ENCODE peak calls at places on chromosome 13, in six cellular contexts. F is H1, Q is trophoblast cell, W is H9, Y is IMR-90, V is neuronal stem cell. J is an unnamed sample.

GRCh38 chr13:110445183-110445582 is 116.3 kb downstream of the RAB20 start:
- DNase-seq in F (no peak), Q (no peak), W (no peak), Y (peak; percentile 77), V (no peak), J (peak; percentile 45)

GRCh38 chr13:43326100-43326499 is 302.7 kb downstream of the DNAJC15 start:
- DNase-seq in F (no peak), Q (no peak), W (no peak), Y (no peak), V (no peak), J (no peak)

GRCh38 chr13:76023644-76024043 is 387.5 kb downstream of the LMO7 start:
- DNase-seq in F (no peak), Q (peak; percentile 20), W (no peak), Y (peak; percentile 48), V (no peak), J (no peak)

GRCh38 chr13:106440846-106441245 is 94.6 kb downstream of the EFNB2 start:
- DNase-seq in F (no peak), Q (no peak), W (no peak), Y (no peak), V (no peak), J (no peak)

GRCh38 chr13:98479496-98480003 is 97.4 kb downstream of the STK24 start:
- DNase-seq in F (no peak), Q (no peak), W (no peak), Y (no peak), V (no peak), J (no peak)

GRCh38 chr13:33208290-33208990 is 77.1 kb downstream of the STARD13 start:
- DNase-seq in F (no peak), Q (peak; percentile 67), W (no peak), Y (no peak), V (no peak), J (peak; percentile 24)

GRCh38 chr13:102968572-102969228 is 97.5 kb downstream of the SLC10A2 start:
- DNase-seq in F (no peak), Q (no peak), W (no peak), Y (no peak), V (no peak), J (no peak)

GRCh38 chr13:99626461-99627082 is 125.3 kb downstream of the TM9SF2 start:
- DNase-seq in F (no peak), Q (no peak), W (no peak), Y (peak; percentile 21), V (no peak), J (no peak)

GRCh38 chr13:21885714-21886224 is 214.9 kb downstream of the FGF9 start:
- DNase-seq in F (no peak), Q (no peak), W (no peak), Y (no peak), V (no peak), J (no peak)

GRCh38 chr13:23639672-23640275 is 69.6 kb downstream of the TNFRSF19 start:
- DNase-seq in F (no peak), Q (no peak), W (no peak), Y (no peak), V (no peak), J (no peak)

GRCh38 chr13:108155185-108156106 is 59.9 kb downstream of the LIG4 start:
- DNase-seq in F (peak; percentile 78), Q (peak; percentile 9), W (peak; percentile 33), Y (peak; percentile 52), V (peak; percentile 40), J (peak; percentile 52)

GRCh38 chr13:42394361-42395065 is 122.6 kb downstream of the AKAP11 start:
- DNase-seq in F (no peak), Q (no peak), W (no peak), Y (no peak), V (no peak), J (no peak)

GRCh38 chr13:114077938-114078335 is 54.5 kb downstream of the RASA3 start:
- DNase-seq in F (no peak), Q (no peak), W (no peak), Y (peak; percentile 40), V (no peak), J (peak; percentile 79)

GRCh38 chr13:73059460-73060250 is 850 bp downstream of the KLF5 start:
- DNase-seq in F (no peak), Q (peak; percentile 42), W (peak; percentile 72), Y (peak; percentile 10), V (peak; percentile 48), J (peak; percentile 38)

GRCh38 chr13:47334173-47334572 is 437.3 kb upstream of the HTR2A start:
- DNase-seq in F (no peak), Q (no peak), W (no peak), Y (peak; percentile 93), V (no peak), J (peak; percentile 73)

GRCh38 chr13:110097013-110097412 is 209.9 kb downstream of the COL4A1 start:
- DNase-seq in F (no peak), Q (no peak), W (no peak), Y (peak; percentile 49), V (no peak), J (no peak)

GRCh38 chr13:49435992-49436391 is 7.9 kb downstream of the CAB39L start:
- DNase-seq in F (no peak), Q (no peak), W (no peak), Y (peak; percentile 44), V (no peak), J (no peak)

GRCh38 chr13:19181621-19182485 is at the start of gene TUBA3C:
- DNase-seq in F (no peak), Q (no peak), W (no peak), Y (no peak), V (no peak), J (no peak)

GRCh38 chr13:48738261-48738755 is 84.6 kb downstream of the CYSLTR2 start:
- DNase-seq in F (no peak), Q (no peak), W (no peak), Y (no peak), V (no peak), J (no peak)

DNA sequence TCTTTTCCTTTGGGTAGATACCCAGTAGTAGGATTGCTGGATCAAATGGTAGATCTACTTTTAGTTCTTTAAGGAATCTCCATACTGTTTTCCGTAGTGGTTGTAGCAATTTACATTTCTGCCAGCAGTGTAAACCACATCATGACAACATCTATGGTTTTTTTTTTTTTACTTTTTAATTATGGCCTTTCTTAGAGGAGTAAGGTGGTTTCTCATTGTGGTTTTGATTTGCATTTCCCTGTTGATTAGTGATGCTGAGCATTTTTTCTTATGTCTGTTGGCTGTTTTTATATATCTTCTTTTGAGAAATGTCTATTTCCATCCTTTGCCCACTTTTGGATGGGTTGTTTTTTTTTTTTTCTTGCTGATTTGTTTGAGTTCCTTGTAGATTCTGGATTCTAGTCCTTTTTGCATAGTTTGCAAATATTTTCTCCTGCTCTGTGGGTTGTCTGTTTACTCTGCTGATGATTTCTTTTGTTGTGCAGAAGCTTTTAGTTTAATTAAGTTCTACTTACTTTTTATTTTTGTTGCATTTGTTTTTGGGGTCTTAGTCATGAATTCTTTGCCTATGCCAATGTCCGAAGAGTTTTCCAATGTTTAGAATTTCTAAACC is 38.8 kb downstream of the TDRD3 start:
- DNase-seq in F (no peak), Q (no peak), W (no peak), Y (no peak), V (no peak), J (no peak)
- H3K14ac ChIP-seq in F (no peak overlapping the region), Q (no peak overlapping the region), W (no peak overlapping the region), Y (no peak overlapping the region), V (no peak overlapping the region), J (no peak overlapping the region)

DNA sequence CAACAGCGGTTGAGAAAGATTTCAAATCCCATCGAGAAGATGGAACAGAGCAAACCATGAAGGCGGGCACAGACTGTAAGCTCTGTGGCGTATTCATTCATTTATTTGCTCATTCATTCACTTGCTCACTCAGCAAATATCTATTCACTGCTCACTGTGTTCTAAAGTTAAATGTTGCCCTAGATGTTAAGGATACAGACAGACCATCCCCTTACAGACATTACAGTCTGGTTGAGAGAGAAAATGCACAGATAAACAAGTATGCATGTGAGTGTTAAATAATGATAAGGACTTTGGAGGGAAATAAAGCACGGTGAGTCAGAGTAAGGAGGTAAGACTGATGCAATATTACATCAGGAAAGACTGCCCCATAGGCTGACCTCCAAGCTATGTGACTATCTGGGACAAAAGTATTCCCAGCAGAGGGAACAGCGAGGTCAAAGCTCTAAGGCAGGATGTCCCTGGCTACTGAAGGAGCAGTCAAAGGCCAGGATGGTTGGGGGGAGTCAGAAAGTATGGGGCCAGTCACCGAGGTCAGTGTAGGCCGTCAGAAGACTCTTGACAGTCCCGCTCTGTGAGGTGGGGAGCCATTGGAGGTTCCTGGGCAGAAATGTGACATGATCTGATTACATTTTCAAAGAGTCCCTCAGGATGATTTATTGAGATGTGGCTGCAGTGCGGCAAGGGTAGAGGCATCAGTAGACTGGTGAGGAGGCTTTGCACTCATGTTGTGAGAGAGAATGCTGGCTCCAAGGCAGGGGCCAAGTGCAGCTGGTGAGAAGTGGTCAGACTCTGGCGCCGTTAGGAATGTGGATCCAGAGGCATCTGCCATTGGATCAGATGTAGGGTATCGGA is 37.9 kb downstream of the MBNL2 start:
- DNase-seq in F (no peak), Q (peak; percentile 57), W (no peak), Y (peak; percentile 84), V (no peak), J (peak; percentile 93)
- H2BK120ac ChIP-seq in F (no peak overlapping the region), Q (peak overlapping the region; percentile 97), W (no peak overlapping the region), Y (peak overlapping the region; percentile 90), V (no peak overlapping the region), J (peak overlapping the region; percentile 84)

GRCh38 chr13:39767791-39768564 is 112.5 kb downstream of the COG6 start:
- DNase-seq in F (no peak), Q (no peak), W (no peak), Y (no peak), V (no peak), J (no peak)

GRCh38 chr13:39773833-39774232 is 118.4 kb downstream of the COG6 start:
- DNase-seq in F (no peak), Q (no peak), W (no peak), Y (peak; percentile 71), V (no peak), J (peak; percentile 30)

GRCh38 chr13:39768962-39769361 is 113.5 kb downstream of the COG6 start:
- DNase-seq in F (no peak), Q (no peak), W (no peak), Y (no peak), V (no peak), J (no peak)

GRCh38 chr13:39766464-39767167 is 111.2 kb downstream of the COG6 start:
- DNase-seq in F (no peak), Q (no peak), W (no peak), Y (no peak), V (no peak), J (no peak)

DNA sequence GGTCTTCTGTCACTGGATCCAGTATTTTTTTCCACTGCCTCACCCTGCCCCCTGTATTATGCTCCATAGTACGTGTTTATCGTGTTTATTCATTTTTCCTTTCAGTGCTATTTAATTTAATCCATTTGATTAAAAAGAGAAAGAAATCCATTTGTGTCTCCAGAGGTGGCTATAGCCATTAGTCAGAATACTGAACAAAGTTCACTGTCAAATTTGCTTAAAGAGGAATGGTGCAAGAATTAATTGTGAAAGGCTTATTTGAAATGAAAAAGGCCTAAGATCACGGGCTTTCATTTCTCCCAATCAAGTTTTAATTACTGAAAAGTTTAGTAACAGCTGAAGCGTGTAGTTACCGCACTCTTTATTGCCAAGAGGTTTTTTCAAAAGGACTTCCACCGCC is 115.1 kb downstream of the COG6 start:
- DNase-seq in F (no peak), Q (no peak), W (no peak), Y (no peak), V (no peak), J (no peak)
- H3K14ac ChIP-seq in F (no peak overlapping the region), Q (no peak overlapping the region), W (no peak overlapping the region), Y (no peak overlapping the region), V (no peak overlapping the region), J (no peak overlapping the region)

GRCh38 chr13:80213201-80213600 is 127.7 kb downstream of the SPRY2 start:
- DNase-seq in F (no peak), Q (no peak), W (no peak), Y (no peak), V (no peak), J (no peak)
- H2BK120ac ChIP-seq in F (no peak overlapping the region), Q (peak overlapping the region; percentile 21), W (no peak overlapping the region), Y (no peak overlapping the region), V (no peak overlapping the region), J (no peak overlapping the region)